ENCODE peak calls at places on chromosomes 4 and X, in eight cellular contexts. U is Ammon's horn; L is AG04449; G is GM12865; T is head of caudate nucleus; C is Right ventricle myocardium superior; H is left lung; D is stimulated activated CD4-positive, alpha-beta T cell treated with anti-CD3 and anti-CD28 coated beads, Interleukin-15, amount 100 ng/mL, for 1 hour. K is an unnamed sample.
A peak's percentile ranks its signal among the peaks of the same experiment; 100 is the strongest.

GRCh38 chrX:19152762-19153161 is 30.5 kb upstream of the ADGRG2 start:
- DNase-seq in G (no peak), L (no peak), H (no peak), D (no peak), C (no peak), U (no peak), T (no peak), K (no peak)

GRCh38 chr4:3025881-3026280 is 48.5 kb downstream of the HTT-AS start:
- DNase-seq in C (no peak), T (no peak), D (no peak), U (no peak), G (no peak), L (no peak), H (no peak), K (no peak)

GRCh38 chrX:97119474-97120109 is 235.9 kb downstream of the RPA4 start:
- DNase-seq in T (no peak), D (no peak), G (no peak), C (no peak), H (no peak), U (no peak), L (no peak), K (no peak)

GRCh38 chr4:83207497-83208105 is 77.0 kb downstream of the COQ2 start:
- DNase-seq in D (no peak), H (no peak), T (no peak), L (peak; percentile 34), U (no peak), G (no peak), C (no peak), K (no peak)

GRCh38 chrX:73943572-73943899 is 360.4 kb upstream of the ZCCHC13 start:
- DNase-seq in T (no peak), C (no peak), L (no peak), H (no peak), G (peak; percentile 0), D (no peak), U (no peak), K (no peak)

GRCh38 chr4:10738826-10739489 is 54.4 kb upstream of the CLNK start:
- DNase-seq in C (no peak), L (no peak), D (no peak), T (no peak), G (no peak), H (no peak), U (no peak), K (no peak)

GRCh38 chr4:86451560-86452322 is 91.9 kb upstream of the MAPK10 start:
- DNase-seq in U (no peak), G (no peak), H (no peak), D (no peak), C (no peak), L (no peak), T (no peak), K (no peak)

GRCh38 chrX:29728639-29729038 is 486.7 kb upstream of the MAGEB2 start:
- DNase-seq in T (no peak), C (no peak), U (no peak), G (no peak), D (no peak), H (no peak), L (no peak), K (no peak)

GRCh38 chr4:42855779-42856178 is 36.7 kb upstream of the GRXCR1 start:
- DNase-seq in L (no peak), U (no peak), D (no peak), H (no peak), C (no peak), G (no peak), T (no peak), K (no peak)

GRCh38 chrX:155065035-155065734 is 5.8 kb downstream of the CMC4 start:
- DNase-seq in D (no peak), H (no peak), U (no peak), G (no peak), L (no peak), C (no peak), T (no peak), K (no peak)

GRCh38 chr4:8035371-8035780 is 95.7 kb upstream of the AFAP1 start:
- DNase-seq in L (no peak), T (no peak), U (no peak), G (peak; percentile 27), H (peak; percentile 25), C (no peak), D (no peak), K (no peak)

GRCh38 chr4:156517956-156518355 is 453.6 kb downstream of the PDGFC start:
- DNase-seq in T (no peak), G (no peak), C (no peak), U (no peak), L (no peak), H (no peak), D (no peak), K (no peak)

K was measured in GM20000.